ENCODE peak calls at places on chromosomes 1 and 21, in ten cellular contexts. Y is psoas muscle, O is right atrium auricular region, H is endodermal cell, X is cardiac muscle cell, K is lower lobe of right lung, N is spleen, R is stomach, P is IMR-90, G is ovary. Z is an unnamed sample. For H3K36me3, the result is how much of the 10 kb centered on the place peaks cover.

GRCh38 chr1:113677250-113678158 is 81.8 kb downstream of the PHTF1 start:
- DNase-seq in Y (peak), O (no peak), H (no peak), X (peak), K (no peak), N (no peak), R (no peak), P (peak), G (no peak), Z (no peak)

GRCh38 chr1:212621830-212622315 is 13.3 kb downstream of the ATF3 start:
- DNase-seq in Y (no peak), O (no peak), H (no peak), X (no peak), K (no peak), N (no peak), R (no peak), P (no peak), G (no peak), Z (no peak)

GRCh38 chr1:60078182-60078581 is 4.6 kb upstream of the C1orf87 start:
- DNase-seq in Y (no peak), O (no peak), H (no peak), X (no peak), K (no peak), N (no peak), R (no peak), P (no peak), G (no peak), Z (no peak)

GRCh38 chr21:44704636-44705001 is 6.8 kb downstream of the TSPEAR start:
- DNase-seq in Y (peak), O (peak), H (peak), X (no peak), K (no peak), N (no peak), R (no peak), P (no peak), G (peak), Z (no peak)

GRCh38 chr21:42614391-42614790 is 39.0 kb upstream of the PDE9A start:
- DNase-seq in Y (no peak), O (no peak), H (no peak), X (no peak), K (no peak), N (peak), R (no peak), P (no peak), G (no peak), Z (no peak)

GRCh38 chr1:8370928-8371327 is 53.0 kb downstream of the SLC45A1 start:
- DNase-seq in Y (peak), O (no peak), H (no peak), X (peak), K (no peak), N (no peak), R (no peak), P (peak), G (no peak), Z (no peak)

GRCh38 chr1:211619033-211619996 is 40.4 kb upstream of the SLC30A1 start:
- DNase-seq in Y (no peak), O (no peak), H (no peak), X (no peak), K (no peak), N (no peak), R (no peak), P (no peak), G (no peak), Z (no peak)

GRCh38 chr21:44401386-44402160 is 48.2 kb downstream of the TRPM2 start:
- DNase-seq in Y (peak), O (peak), H (no peak), X (no peak), K (no peak), N (peak), R (no peak), P (no peak), G (peak), Z (no peak)

GRCh38 chr21:44485254-44485793 is 30.0 kb downstream of the LRRC3 start:
- DNase-seq in Y (peak), O (no peak), H (peak), X (peak), K (no peak), N (peak), R (no peak), P (peak), G (no peak), Z (no peak)

GRCh38 chr1:151003175-151003574 is 3.5 kb downstream of the MINDY1 start:
- DNase-seq in Y (no peak), O (no peak), H (no peak), X (no peak), K (no peak), N (no peak), R (no peak), P (no peak), G (no peak), Z (no peak)

GRCh38 chr21:44615881-44616590 is 4.2 kb downstream of the KRTAP10-8 start:
- DNase-seq in Y (peak), O (peak), H (no peak), X (no peak), K (no peak), N (peak), R (no peak), P (no peak), G (no peak), Z (no peak)

GRCh38 chr1:221204055-221204833 is 325.0 kb downstream of the HLX start:
- DNase-seq in Y (no peak), O (no peak), H (no peak), X (no peak), K (no peak), N (no peak), R (no peak), P (no peak), G (no peak), Z (no peak)

GRCh38 chr1:213035573-213035972 is 15.5 kb upstream of the RPS6KC1 start:
- DNase-seq in Y (no peak), O (no peak), H (no peak), X (no peak), K (no peak), N (no peak), R (no peak), P (no peak), G (no peak), Z (no peak)

GRCh38 chr1:185996211-185996610 is 262.0 kb downstream of the HMCN1 start:
- DNase-seq in Y (peak), O (peak), H (no peak), X (no peak), K (no peak), N (no peak), R (no peak), P (peak), G (no peak), Z (peak)

GRCh38 chr1:89310505-89310904 is 37.8 kb upstream of the GBP5 start:
- DNase-seq in Y (no peak), O (no peak), H (no peak), X (no peak), K (no peak), N (no peak), R (no peak), P (peak), G (no peak), Z (peak)

GRCh38 chr1:7638078-7638477 is 133.0 kb upstream of the VAMP3 start:
- DNase-seq in Y (no peak), O (no peak), H (peak), X (no peak), K (no peak), N (no peak), R (no peak), P (no peak), G (no peak), Z (no peak)

GRCh38 chr21:22881131-22881530 is 1882.9 kb downstream of the NCAM2 start:
- DNase-seq in Y (no peak), O (no peak), H (no peak), X (no peak), K (no peak), N (no peak), R (no peak), P (no peak), G (no peak), Z (no peak)

GRCh38 chr1:186499571-186499970 is 38.7 kb upstream of the PDC start:
- DNase-seq in Y (no peak), O (no peak), H (no peak), X (no peak), K (no peak), N (no peak), R (no peak), P (no peak), G (no peak), Z (no peak)

GRCh38 chr1:866095-866494 is 57.6 kb upstream of the SAMD11 start:
- DNase-seq in Y (no peak), O (no peak), H (no peak), X (no peak), K (no peak), N (no peak), R (no peak), P (no peak), G (no peak), Z (no peak)

GRCh38 chr1:869499-870244 is 54.1 kb upstream of the SAMD11 start:
- DNase-seq in Y (peak), O (no peak), H (peak), X (peak), K (peak), N (peak), R (peak), P (peak), G (peak), Z (no peak)
- H3K4me3 ChIP-seq in Y (peak), O (peak), H (no peak), X (no peak), K (peak), N (peak), R (peak), P (no peak), G (no peak), Z (no peak)

GRCh38 chr1:16644179-16645043 is 22.3 kb downstream of the RNU1-3 start:
- DNase-seq in Y (peak), O (peak), H (peak), X (peak), K (peak), N (peak), R (peak), P (peak), G (peak), Z (peak)
- TF ChIP-seq CTCF in Y (peak), O (peak), H (peak), X (peak), K (peak), N (peak), R (peak), P (peak), G (peak), Z (peak)

GRCh38 chr1:226164154-226164553 is 22.4 kb downstream of the ACBD3 start:
- DNase-seq in Y (no peak), O (no peak), H (no peak), X (no peak), K (no peak), N (no peak), R (no peak), P (no peak), G (no peak), Z (no peak)
- H3K36me3 ChIP-seq in Y (under half), O (half or more), H (half or more), X (under half), K (half or more), N (half or more), R (half or more), P (under half), G (under half), Z (under half)

GRCh38 chr1:172902200-172902599 is 148.5 kb downstream of the TNFSF18 start:
- DNase-seq in Y (no peak), O (no peak), H (no peak), X (no peak), K (no peak), N (no peak), R (no peak), P (no peak), G (no peak), Z (no peak)

GRCh38 chr1:172903581-172904220 is 147.0 kb downstream of the TNFSF18 start:
- DNase-seq in Y (no peak), O (no peak), H (no peak), X (no peak), K (no peak), N (no peak), R (no peak), P (peak), G (no peak), Z (no peak)

GRCh38 chr1:172905452-172905851 is 145.3 kb downstream of the TNFSF18 start:
- DNase-seq in Y (no peak), O (no peak), H (no peak), X (no peak), K (no peak), N (no peak), R (no peak), P (peak), G (no peak), Z (peak)

GRCh38 chr1:172900359-172900997 is 150.3 kb downstream of the TNFSF18 start:
- DNase-seq in Y (no peak), O (no peak), H (no peak), X (no peak), K (no peak), N (no peak), R (no peak), P (no peak), G (no peak), Z (no peak)

DNA sequence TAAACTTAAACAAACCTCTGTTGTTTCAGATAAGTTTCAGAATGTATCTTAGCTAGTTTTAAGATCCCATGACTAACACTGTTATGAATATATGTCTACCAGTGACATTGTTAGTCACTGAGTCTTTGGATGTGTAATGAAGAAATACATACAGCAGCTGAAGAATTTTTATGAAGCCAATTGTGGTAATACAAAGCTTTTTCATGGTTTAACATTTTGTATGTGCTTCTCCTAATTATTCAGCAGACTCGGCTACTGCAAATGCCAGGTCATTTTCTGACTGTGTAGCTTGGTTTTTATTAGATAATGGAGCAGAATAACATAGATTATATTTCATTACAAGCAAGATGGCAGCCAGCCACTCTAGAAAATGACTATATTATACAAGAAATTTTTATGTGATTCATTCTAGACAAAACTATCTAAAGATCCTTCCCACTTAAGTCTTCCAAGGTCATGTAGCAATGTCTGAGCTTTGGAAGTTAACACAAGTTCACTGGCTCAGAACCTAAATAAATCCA is 147.8 kb downstream of the TNFSF18 start:
- DNase-seq in Y (no peak), O (no peak), H (no peak), X (no peak), K (no peak), N (no peak), R (no peak), P (peak), G (no peak), Z (no peak)
- H3K4me3 ChIP-seq in Y (no peak), O (no peak), H (no peak), X (no peak), K (no peak), N (no peak), R (no peak), P (no peak), G (no peak), Z (no peak)

DNA sequence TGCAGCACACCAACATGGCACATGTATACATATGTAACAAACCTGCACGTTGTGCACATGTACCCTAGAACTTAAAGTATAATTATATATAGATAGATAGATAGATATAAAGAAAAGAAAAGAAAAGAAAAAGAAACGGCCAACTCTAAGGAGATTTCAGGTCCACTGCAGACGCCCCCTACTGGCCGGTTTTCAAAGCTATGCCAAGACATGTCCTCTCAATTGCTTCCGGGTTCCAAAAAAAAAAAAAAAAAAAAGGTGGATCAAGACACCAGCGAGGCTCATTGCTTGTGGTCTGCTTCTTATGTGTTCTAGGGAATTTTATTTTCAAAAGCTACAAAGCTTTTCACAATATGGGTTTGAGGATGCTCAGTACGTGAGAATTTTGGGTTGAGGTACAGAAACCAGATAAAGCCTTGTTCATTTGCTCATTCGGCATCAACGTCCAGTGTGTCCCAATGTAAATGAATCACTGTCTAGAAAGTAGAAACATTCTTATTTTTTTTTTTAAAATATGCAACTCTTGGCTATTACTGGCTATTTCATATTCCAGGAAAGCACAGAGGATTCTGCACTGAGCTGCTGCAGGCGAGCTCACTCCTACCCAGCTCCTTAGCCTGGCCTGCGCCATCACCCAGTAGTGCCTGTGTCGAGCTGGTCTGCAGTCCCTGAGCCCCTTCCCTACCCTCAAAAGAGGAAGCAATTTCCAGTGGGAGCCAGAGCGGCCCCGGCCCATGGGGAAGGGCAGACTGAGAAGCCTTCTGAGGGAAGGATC is 643.0 kb downstream of the KIF26B start:
- DNase-seq in Y (no peak), O (no peak), H (peak), X (peak), K (no peak), N (no peak), R (no peak), P (no peak), G (no peak), Z (no peak)
- TF ChIP-seq CTCF in Y (no peak), O (no peak), H (peak), X (peak), K (peak), N (no peak), R (no peak), P (peak), G (no peak), Z (peak)

GRCh38 chr1:40167317-40167716 is 6.1 kb downstream of the RLF start:
- DNase-seq in Y (no peak), O (no peak), H (no peak), X (no peak), K (no peak), N (no peak), R (no peak), P (no peak), G (no peak), Z (no peak)
- H3K36me3 ChIP-seq in Y (under half), O (under half), H (under half), X (under half), K (under half), N (under half), R (under half), P (under half), G (under half), Z (under half)

DNA sequence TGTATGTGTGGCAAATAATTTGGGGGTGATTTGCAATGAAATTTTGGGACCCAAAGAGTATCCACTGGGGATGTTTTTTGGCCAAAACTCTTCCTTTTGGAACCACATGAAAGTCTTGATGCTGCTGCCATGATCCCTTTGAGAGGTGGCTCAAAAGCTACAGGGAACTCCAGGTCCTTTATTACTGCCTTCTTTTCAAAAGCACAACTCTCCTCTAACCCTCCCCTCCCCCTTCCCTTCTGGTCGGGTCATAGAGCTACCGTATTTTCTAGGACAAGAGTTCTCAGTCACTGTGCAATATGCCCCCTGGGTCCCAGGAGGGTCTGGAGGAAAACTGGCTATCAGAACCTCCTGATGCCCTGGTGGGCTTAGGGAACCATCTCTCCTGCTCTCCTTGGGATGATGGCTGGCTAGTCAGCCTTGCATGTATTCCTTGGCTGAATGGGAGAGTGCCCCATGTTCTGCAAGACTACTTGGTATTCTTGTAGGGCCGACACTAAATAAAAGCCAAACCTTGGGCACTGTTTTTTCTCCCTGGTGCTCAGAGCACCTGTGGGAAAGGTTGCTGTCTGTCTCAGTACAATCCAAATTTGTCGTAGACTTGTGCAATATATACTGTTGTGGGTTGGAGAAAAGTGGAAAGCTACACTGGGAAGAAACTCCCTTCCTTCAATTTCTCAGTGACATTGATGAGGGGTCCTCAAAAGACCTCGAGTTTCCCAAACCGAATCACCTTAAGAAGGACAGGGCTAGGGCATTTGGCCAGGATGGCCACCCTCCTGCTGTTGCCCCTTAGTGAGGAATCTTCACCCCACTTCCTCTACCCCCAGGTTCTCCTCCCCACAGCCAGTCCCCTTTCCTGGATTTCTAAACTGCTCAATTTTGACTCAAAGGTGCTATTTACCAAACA is 3.1 kb downstream of the BTG2 start:
- DNase-seq in Y (no peak), O (no peak), H (no peak), X (no peak), K (no peak), N (no peak), R (no peak), P (no peak), G (no peak), Z (no peak)
- H3K4me3 ChIP-seq in Y (peak), O (peak), H (peak), X (peak), K (peak), N (peak), R (peak), P (no peak), G (peak), Z (peak)

GRCh38 chr21:20971296-20971921 is 26.8 kb upstream of the NCAM2 start:
- DNase-seq in Y (peak), O (no peak), H (peak), X (peak), K (no peak), N (no peak), R (no peak), P (peak), G (no peak), Z (peak)
- TF ChIP-seq CTCF in Y (peak), O (no peak), H (peak), X (peak), K (peak), N (peak), R (no peak), P (peak), G (no peak), Z (peak)

GRCh38 chr1:171590022-171590421 is 32.0 kb upstream of the MYOCOS start:
- DNase-seq in Y (no peak), O (no peak), H (no peak), X (no peak), K (no peak), N (no peak), R (no peak), P (peak), G (no peak), Z (no peak)
- H3K36me3 ChIP-seq in Y (under half), O (half or more), H (half or more), X (half or more), K (half or more), N (half or more), R (half or more), P (under half), G (under half), Z (under half)

GRCh38 chr1:24754229-24754628 is 9.0 kb downstream of the CLIC4 start:
- DNase-seq in Y (no peak), O (no peak), H (no peak), X (no peak), K (no peak), N (no peak), R (no peak), P (no peak), G (no peak), Z (no peak)

GRCh38 chr1:24749886-24750285 is 4.6 kb downstream of the CLIC4 start:
- DNase-seq in Y (no peak), O (no peak), H (no peak), X (no peak), K (no peak), N (peak), R (no peak), P (no peak), G (no peak), Z (no peak)

GRCh38 chr1:24749257-24749656 is 4.0 kb downstream of the CLIC4 start:
- DNase-seq in Y (no peak), O (no peak), H (no peak), X (no peak), K (no peak), N (no peak), R (no peak), P (no peak), G (no peak), Z (no peak)

GRCh38 chr1:24752305-24752704 is 7.1 kb downstream of the CLIC4 start:
- DNase-seq in Y (no peak), O (no peak), H (no peak), X (no peak), K (no peak), N (no peak), R (no peak), P (no peak), G (no peak), Z (no peak)

DNA sequence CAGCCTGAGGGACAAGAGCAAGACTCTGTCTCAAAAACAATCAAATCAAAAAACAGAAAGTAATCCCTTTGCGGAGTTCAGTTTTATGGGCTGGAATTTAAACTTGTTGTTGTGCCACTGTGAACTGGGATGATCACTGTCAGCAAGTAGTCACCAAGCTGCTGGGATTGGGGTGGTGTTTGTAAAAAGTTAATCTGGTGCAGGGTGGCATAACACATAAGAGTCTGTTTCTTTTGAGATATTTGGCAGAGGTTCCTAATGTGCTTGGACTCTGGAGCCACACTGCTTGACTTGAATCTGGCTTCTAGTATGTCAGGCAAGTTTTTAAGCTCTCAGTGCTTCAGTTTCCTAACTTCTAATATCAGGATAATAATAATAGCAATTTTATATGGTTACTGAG is 6.6 kb downstream of the CLIC4 start:
- DNase-seq in Y (no peak), O (no peak), H (no peak), X (no peak), K (no peak), N (no peak), R (no peak), P (no peak), G (no peak), Z (no peak)
- H3K4me3 ChIP-seq in Y (no peak), O (no peak), H (no peak), X (no peak), K (no peak), N (no peak), R (no peak), P (no peak), G (no peak), Z (no peak)